ENCODE peak calls at places on chromosomes 3 and 15, in ten cellular contexts. F, L, S, R, U, H, X, Q, N and P are unnamed samples.

GRCh38 chr3:51379746-51380330 is 5.3 kb upstream of the MANF start:
- DNase-seq in F (no peak), L (no peak), S (no peak), R (no peak), U (no peak), H (no peak), X (no peak), Q (no peak), N (no peak), P (no peak)

GRCh38 chr15:48285329-48286214 is 45.7 kb upstream of the DUT start:
- DNase-seq in F (peak; percentile 40), L (peak; percentile 0), S (no peak), R (peak; percentile 64), U (peak; percentile 33), H (peak; percentile 61), X (peak; percentile 79), Q (no peak), N (peak; percentile 78), P (peak; percentile 80)

GRCh38 chr15:58553365-58553918 is 121.7 kb downstream of the LIPC start:
- DNase-seq in F (no peak), L (no peak), S (no peak), R (no peak), U (no peak), H (no peak), X (no peak), Q (no peak), N (no peak), P (no peak)

GRCh38 chr15:66650433-66650832 is 51.6 kb upstream of the SMAD6 start:
- DNase-seq in F (no peak), L (no peak), S (no peak), R (no peak), U (no peak), H (no peak), X (no peak), Q (no peak), N (no peak), P (peak; percentile 12)

GRCh38 chr15:49644364-49644794 is 23.5 kb downstream of the DTWD1 start:
- DNase-seq in F (no peak), L (no peak), S (no peak), R (no peak), U (no peak), H (no peak), X (no peak), Q (no peak), N (no peak), P (peak; percentile 38)

GRCh38 chr15:43776718-43777292 is at the start of gene ELL3:
- DNase-seq in F (peak; percentile 87), L (peak; percentile 68), S (peak; percentile 61), R (peak; percentile 78), U (no peak), H (peak; percentile 83), X (peak; percentile 69), Q (peak; percentile 78), N (peak; percentile 73), P (peak; percentile 62)

GRCh38 chr3:15051531-15051930 is 13.6 kb downstream of the MRPS25 start:
- DNase-seq in F (no peak), L (peak; percentile 26), S (peak; percentile 12), R (peak; percentile 89), U (no peak), H (peak; percentile 39), X (no peak), Q (no peak), N (peak; percentile 50), P (peak; percentile 17)

GRCh38 chr3:65559643-65560042 is 479.1 kb downstream of the MAGI1 start:
- DNase-seq in F (no peak), L (no peak), S (no peak), R (no peak), U (no peak), H (no peak), X (no peak), Q (no peak), N (no peak), P (no peak)

GRCh38 chr15:93070136-93070535 is 18.9 kb downstream of the RGMA start:
- DNase-seq in F (no peak), L (no peak), S (no peak), R (no peak), U (no peak), H (no peak), X (no peak), Q (no peak), N (no peak), P (no peak)

GRCh38 chr3:62374375-62374876 is 1.1 kb upstream of the FEZF2 start:
- DNase-seq in F (no peak), L (no peak), S (no peak), R (peak; percentile 48), U (no peak), H (no peak), X (no peak), Q (no peak), N (peak; percentile 9), P (peak; percentile 26)

GRCh38 chr15:23572844-23573243 is 7.4 kb downstream of the MKRN3 start:
- DNase-seq in F (no peak), L (no peak), S (no peak), R (no peak), U (no peak), H (no peak), X (no peak), Q (no peak), N (no peak), P (no peak)

GRCh38 chr3:180802837-180803236 is 109.6 kb upstream of the FXR1 start:
- DNase-seq in F (peak; percentile 29), L (no peak), S (no peak), R (no peak), U (no peak), H (peak; percentile 27), X (peak; percentile 67), Q (no peak), N (peak; percentile 26), P (peak; percentile 37)

GRCh38 chr15:75891895-75892294 is 11.8 kb upstream of the FBXO22 start:
- DNase-seq in F (no peak), L (no peak), S (no peak), R (no peak), U (peak; percentile 61), H (no peak), X (no peak), Q (no peak), N (peak; percentile 76), P (peak; percentile 85)

GRCh38 chr3:13120246-13120927 is 47.2 kb upstream of the IQSEC1 start:
- DNase-seq in F (no peak), L (no peak), S (no peak), R (no peak), U (no peak), H (no peak), X (no peak), Q (no peak), N (no peak), P (no peak)

GRCh38 chr3:53688066-53688465 is 158.2 kb downstream of the CHDH start:
- DNase-seq in F (no peak), L (no peak), S (no peak), R (no peak), U (no peak), H (no peak), X (no peak), Q (no peak), N (no peak), P (no peak)

GRCh38 chr3:15377961-15378791 is 45.8 kb upstream of the SH3BP5 start:
- DNase-seq in F (peak; percentile 83), L (peak; percentile 90), S (peak; percentile 92), R (peak; percentile 95), U (peak; percentile 62), H (peak; percentile 89), X (peak; percentile 90), Q (peak; percentile 96), N (peak; percentile 85), P (peak; percentile 95)

GRCh38 chr3:50675179-50676030 is 678 bp downstream of the DOCK3 start:
- DNase-seq in F (peak; percentile 80), L (peak; percentile 42), S (peak; percentile 51), R (peak; percentile 36), U (no peak), H (peak; percentile 63), X (no peak), Q (peak; percentile 42), N (no peak), P (no peak)

GRCh38 chr3:119497824-119498187 is 541 bp upstream of the TIMMDC1 start:
- DNase-seq in F (no peak), L (no peak), S (no peak), R (peak; percentile 36), U (no peak), H (peak; percentile 6), X (no peak), Q (peak; percentile 38), N (peak; percentile 42), P (peak; percentile 38)

GRCh38 chr3:152591448-152592003 is 243.4 kb upstream of the P2RY1 start:
- DNase-seq in F (no peak), L (no peak), S (no peak), R (no peak), U (no peak), H (no peak), X (no peak), Q (no peak), N (no peak), P (no peak)

GRCh38 chr15:45714501-45715488 is 80.0 kb downstream of the SQOR start:
- DNase-seq in F (peak; percentile 51), L (no peak), S (no peak), R (peak; percentile 83), U (peak; percentile 11), H (peak; percentile 31), X (peak; percentile 80), Q (peak; percentile 41), N (peak; percentile 52), P (peak; percentile 21)

GRCh38 chr3:116058844-116059243 is 386.4 kb downstream of the LSAMP start:
- DNase-seq in F (no peak), L (no peak), S (no peak), R (no peak), U (no peak), H (no peak), X (no peak), Q (no peak), N (no peak), P (no peak)

GRCh38 chr15:40590635-40591105 is 3.4 kb upstream of the KNL1 start:
- DNase-seq in F (no peak), L (no peak), S (no peak), R (peak; percentile 38), U (no peak), H (no peak), X (no peak), Q (no peak), N (no peak), P (no peak)

GRCh38 chr3:48918388-48919214 is at the start of gene ARIH2:
- DNase-seq in F (peak; percentile 86), L (peak; percentile 77), S (peak; percentile 81), R (peak; percentile 97), U (peak; percentile 53), H (peak; percentile 87), X (peak; percentile 62), Q (peak; percentile 96), N (peak; percentile 79), P (peak; percentile 91)